ENCODE peak calls at places on chromosomes 7 and 10, in ten cellular contexts. H, Y, W, U, R, F, Z, D, T and B are unnamed samples.

GRCh38 chr7:68964060-68964459 is 634.2 kb upstream of the AUTS2 start:
- DNase-seq in H (no peak), Y (no peak), W (no peak), U (no peak), R (no peak), F (no peak), Z (no peak), D (no peak), T (no peak), B (no peak)

GRCh38 chr7:44735403-44736165 is 13.1 kb upstream of the ZMIZ2 start:
- DNase-seq in H (no peak), Y (no peak), W (peak; percentile 96), U (peak; percentile 96), R (no peak), F (no peak), Z (no peak), D (peak; percentile 97), T (no peak), B (no peak)

GRCh38 chr7:104137971-104138370 is 69.8 kb downstream of the ORC5 start:
- DNase-seq in H (no peak), Y (no peak), W (peak; percentile 51), U (no peak), R (no peak), F (no peak), Z (no peak), D (peak; percentile 3), T (no peak), B (no peak)

GRCh38 chr10:72001026-72001380 is 36.8 kb downstream of the CHST3 start:
- DNase-seq in H (no peak), Y (no peak), W (no peak), U (no peak), R (no peak), F (no peak), Z (peak; percentile 30), D (no peak), T (no peak), B (no peak)

GRCh38 chr7:106959753-106960152 is 84.8 kb upstream of the PRKAR2B start:
- DNase-seq in H (no peak), Y (no peak), W (peak; percentile 13), U (peak; percentile 11), R (no peak), F (no peak), Z (no peak), D (no peak), T (no peak), B (no peak)

GRCh38 chr10:133335238-133336122 is 1.2 kb downstream of the CALY start:
- DNase-seq in H (peak; percentile 66), Y (no peak), W (peak; percentile 8), U (peak; percentile 33), R (peak; percentile 44), F (no peak), Z (no peak), D (no peak), T (peak; percentile 76), B (no peak)

GRCh38 chr10:5284311-5285057 is 80.3 kb upstream of the UCN3 start:
- DNase-seq in H (no peak), Y (no peak), W (peak; percentile 6), U (peak; percentile 94), R (no peak), F (no peak), Z (no peak), D (peak; percentile 23), T (no peak), B (no peak)

GRCh38 chr7:100575746-100576383 is 2.2 kb upstream of the SAP25 start:
- DNase-seq in H (no peak), Y (no peak), W (no peak), U (no peak), R (no peak), F (no peak), Z (no peak), D (no peak), T (no peak), B (no peak)

GRCh38 chr7:1247527-1248041 is 14.9 kb downstream of the UNCX start:
- DNase-seq in H (no peak), Y (peak; percentile 79), W (no peak), U (no peak), R (no peak), F (peak; percentile 53), Z (no peak), D (no peak), T (no peak), B (peak; percentile 59)

GRCh38 chr7:47670738-47671137 is 88.8 kb upstream of the TNS3 start:
- DNase-seq in H (no peak), Y (no peak), W (no peak), U (no peak), R (no peak), F (no peak), Z (no peak), D (no peak), T (no peak), B (no peak)

GRCh38 chr7:2637066-2637471 is 5.3 kb downstream of the TTYH3 start:
- DNase-seq in H (no peak), Y (no peak), W (no peak), U (no peak), R (no peak), F (no peak), Z (no peak), D (no peak), T (peak; percentile 52), B (no peak)

GRCh38 chr7:20791523-20791879 is 4.8 kb upstream of the SP8 start:
- DNase-seq in H (no peak), Y (no peak), W (no peak), U (no peak), R (no peak), F (no peak), Z (no peak), D (no peak), T (no peak), B (no peak)

GRCh38 chr7:107201795-107202450 is 33.1 kb downstream of the HBP1 start:
- DNase-seq in H (no peak), Y (peak; percentile 74), W (peak; percentile 80), U (peak; percentile 38), R (peak; percentile 56), F (peak; percentile 44), Z (peak; percentile 7), D (peak; percentile 37), T (no peak), B (peak; percentile 61)

GRCh38 chr10:93235686-93236085 is 162.0 kb downstream of the CYP26A1 start:
- DNase-seq in H (no peak), Y (no peak), W (no peak), U (no peak), R (no peak), F (no peak), Z (no peak), D (no peak), T (no peak), B (no peak)

GRCh38 chr7:154342971-154343633 is 290.9 kb downstream of the DPP6 start:
- DNase-seq in H (no peak), Y (no peak), W (no peak), U (no peak), R (no peak), F (no peak), Z (no peak), D (no peak), T (no peak), B (no peak)